ENCODE peak calls at places on chromosomes 6 and 20, in four cellular contexts. A is iPS-NIHi11; D is activated CD4-positive, alpha-beta T cell treated with anti-CD3 and anti-CD28 coated beads for 1 hour; S is foreskin melanocyte. F is an unnamed sample.

GRCh38 chr6:96760153-96760687 is 77.1 kb downstream of the GPR63 start:
- DNase-seq in A (no peak), D (no peak), S (no peak), F (no peak)

GRCh38 chr6:136723780-136724179 is 68.5 kb downstream of the MAP3K5 start:
- DNase-seq in A (no peak), D (peak), S (no peak), F (peak)

GRCh38 chr6:35496036-35496850 is 636 bp downstream of the TEAD3 start:
- DNase-seq in A (no peak), D (no peak), S (peak), F (peak)

GRCh38 chr6:109807881-109808280 is 116.8 kb downstream of the FIG4 start:
- DNase-seq in A (no peak), D (no peak), S (no peak), F (no peak)

GRCh38 chr20:14406495-14406894 is 69.1 kb upstream of the FLRT3 start:
- DNase-seq in A (no peak), D (no peak), S (no peak), F (no peak)

GRCh38 chr6:158328446-158328845 is 16.2 kb downstream of the TULP4 start:
- DNase-seq in A (peak), D (no peak), S (no peak), F (no peak)

GRCh38 chr6:7902221-7902620 is 8.4 kb downstream of the TXNDC5 start:
- DNase-seq in A (no peak), D (no peak), S (no peak), F (no peak)

GRCh38 chr6:109241199-109241598 is 141.1 kb downstream of the CD164 start:
- DNase-seq in A (no peak), D (no peak), S (no peak), F (no peak)

GRCh38 chr20:58209652-58210397 is 18.6 kb downstream of the ANKRD60 start:
- DNase-seq in A (peak), D (peak), S (peak), F (peak)

GRCh38 chr6:55925292-55925691 is 49.9 kb upstream of the BMP5 start:
- DNase-seq in A (no peak), D (no peak), S (no peak), F (no peak)

GRCh38 chr6:32666420-32667300 is at the start of gene HLA-DQB1:
- DNase-seq in A (peak), D (peak), S (peak), F (peak)

F was measured in body of pancreas.